ENCODE peak calls at places on chromosomes 4 and X, in four cellular contexts. K is dermis blood vessel endothelial cell, O is A549, Q is amygdala. N is an unnamed sample.

GRCh38 chrX:106906361-106906760 is 3.2 kb upstream of the RIPPLY1 start:
- DNase-seq in K (peak), O (no peak), Q (no peak), N (no peak)

GRCh38 chr4:24517676-24518075 is 66.7 kb downstream of the DHX15 start:
- DNase-seq in K (no peak), O (no peak), Q (no peak), N (no peak)

GRCh38 chrX:135973548-135974278 is at the start of gene MMGT1:
- DNase-seq in K (peak), O (peak), Q (peak), N (peak)

GRCh38 chr4:4390046-4390445 is 3.1 kb downstream of the NSG1 start:
- DNase-seq in K (no peak), O (no peak), Q (no peak), N (no peak)

GRCh38 chr4:2251795-2252529 is 9.9 kb downstream of the MXD4 start:
- DNase-seq in K (no peak), O (no peak), Q (no peak), N (no peak)

GRCh38 chr4:27057662-27058061 is 197.0 kb downstream of the STIM2 start:
- DNase-seq in K (no peak), O (no peak), Q (no peak), N (no peak)

GRCh38 chr4:28788929-28789490 is 1928.4 kb downstream of the STIM2 start:
- DNase-seq in K (no peak), O (peak), Q (no peak), N (no peak)

GRCh38 chr4:113049421-113050355 is at the start of gene ANK2:
- DNase-seq in K (no peak), O (no peak), Q (peak), N (no peak)

GRCh38 chrX:68829594-68830485 is 1.0 kb downstream of the EFNB1 start:
- DNase-seq in K (peak), O (peak), Q (no peak), N (peak)

GRCh38 chr4:174521800-174522182 is 497 bp downstream of the HPGD start:
- DNase-seq in K (no peak), O (peak), Q (no peak), N (peak)

GRCh38 chr4:171715973-171716372 is 97.2 kb upstream of the GALNTL6 start:
- DNase-seq in K (no peak), O (no peak), Q (no peak), N (no peak)

GRCh38 chr4:140697709-140698560 is 58.2 kb downstream of the TBC1D9 start:
- DNase-seq in K (no peak), O (no peak), Q (no peak), N (no peak)

N was measured in left ventricle myocardium superior.